ENCODE peak calls at places on chromosome 5, in five cellular contexts. U is A549, P is sigmoid colon, L is tibial nerve, N is ovary. R is an unnamed sample.

GRCh38 chr5:181222630-181223040 is 446 bp upstream of the TRIM41 start:
- DNase-seq in U (no peak), P (no peak), L (no peak), N (no peak), R (no peak)

GRCh38 chr5:105924366-105924765 is 1746.4 kb downstream of the EFNA5 start:
- DNase-seq in U (no peak), P (no peak), L (no peak), N (no peak), R (no peak)

GRCh38 chr5:111932628-111933027 is 175.6 kb upstream of the NREP start:
- DNase-seq in U (no peak), P (no peak), L (no peak), N (no peak), R (no peak)

GRCh38 chr5:28301676-28302075 is 1263.3 kb upstream of the CDH9 start:
- DNase-seq in U (no peak), P (no peak), L (no peak), N (no peak), R (no peak)

GRCh38 chr5:1551426-1551825 is 27.7 kb upstream of the LPCAT1 start:
- DNase-seq in U (no peak), P (no peak), L (no peak), N (no peak), R (no peak)

GRCh38 chr5:154625031-154625430 is 130.1 kb upstream of the LARP1 start:
- DNase-seq in U (no peak), P (no peak), L (no peak), N (no peak), R (no peak)

GRCh38 chr5:38379360-38379827 is 121.0 kb downstream of the EGFLAM start:
- DNase-seq in U (no peak), P (no peak), L (no peak), N (no peak), R (no peak)

GRCh38 chr5:157596449-157596848 is 20.9 kb upstream of the ADAM19 start:
- DNase-seq in U (no peak), P (no peak), L (no peak), N (no peak), R (no peak)

GRCh38 chr5:176371621-176372539 is 6.6 kb downstream of the ARL10 start:
- DNase-seq in U (no peak), P (peak), L (no peak), N (no peak), R (no peak)

GRCh38 chr5:68033029-68033428 is 182.5 kb upstream of the PIK3R1 start:
- DNase-seq in U (no peak), P (no peak), L (no peak), N (no peak), R (no peak)

GRCh38 chr5:97919719-97920118 is 736.7 kb upstream of the RIOK2 start:
- DNase-seq in U (no peak), P (no peak), L (no peak), N (no peak), R (no peak)

GRCh38 chr5:77426670-77427069 is 65.4 kb downstream of the WDR41 start:
- DNase-seq in U (peak), P (no peak), L (no peak), N (no peak), R (no peak)

GRCh38 chr5:4941957-4942830 is 197.9 kb upstream of the ADAMTS16 start:
- DNase-seq in U (peak), P (no peak), L (no peak), N (peak), R (no peak)

GRCh38 chr5:69129413-69129812 is 35.6 kb downstream of the SLC30A5 start:
- DNase-seq in U (peak), P (no peak), L (no peak), N (no peak), R (no peak)

GRCh38 chr5:107915413-107915812 is 244.7 kb upstream of the EFNA5 start:
- DNase-seq in U (no peak), P (no peak), L (no peak), N (no peak), R (no peak)

GRCh38 chr5:141513627-141514329 is 24.9 kb downstream of the PCDHGC5 start:
- DNase-seq in U (no peak), P (peak), L (peak), N (peak), R (no peak)

GRCh38 chr5:142221091-142221860 is 103.5 kb downstream of the SPRY4 start:
- DNase-seq in U (no peak), P (no peak), L (no peak), N (no peak), R (no peak)

GRCh38 chr5:56142620-56143431 is 90.3 kb downstream of the ANKRD55 start:
- DNase-seq in U (no peak), P (no peak), L (no peak), N (no peak), R (peak)

GRCh38 chr5:124114911-124115310 is 602.9 kb downstream of the CSNK1G3 start:
- DNase-seq in U (no peak), P (no peak), L (no peak), N (no peak), R (no peak)

GRCh38 chr5:154538492-154538891 is 60.5 kb upstream of the HAND1 start:
- DNase-seq in U (no peak), P (no peak), L (no peak), N (no peak), R (no peak)

GRCh38 chr5:75584641-75585040 is 26.6 kb upstream of the ANKDD1B start:
- DNase-seq in U (no peak), P (no peak), L (no peak), N (no peak), R (no peak)

GRCh38 chr5:115309751-115310370 is 13.4 kb upstream of the CCDC112 start:
- DNase-seq in U (no peak), P (no peak), L (no peak), N (no peak), R (no peak)

GRCh38 chr5:39164016-39164415 is 55.3 kb downstream of the FYB1 start:
- DNase-seq in U (no peak), P (no peak), L (no peak), N (no peak), R (no peak)

GRCh38 chr5:10635257-10635860 is 71.5 kb downstream of the ANKRD33B start:
- DNase-seq in U (no peak), P (no peak), L (no peak), N (no peak), R (no peak)

GRCh38 chr5:56346044-56346710 is 113.0 kb upstream of the ANKRD55 start:
- DNase-seq in U (no peak), P (no peak), L (no peak), N (no peak), R (no peak)

GRCh38 chr5:60687927-60688720 is 11.8 kb downstream of the DEPDC1B start:
- DNase-seq in U (peak), P (no peak), L (no peak), N (no peak), R (no peak)

GRCh38 chr5:141475625-141476131 is at the start of gene PCDHGC3:
- DNase-seq in U (peak), P (peak), L (peak), N (peak), R (peak)

GRCh38 chr5:133611357-133612020 is 852 bp downstream of the FSTL4 start:
- DNase-seq in U (peak), P (no peak), L (no peak), N (no peak), R (no peak)

GRCh38 chr5:126015244-126016054 is 407.8 kb upstream of the GRAMD2B start:
- DNase-seq in U (no peak), P (no peak), L (no peak), N (no peak), R (no peak)

GRCh38 chr5:169162407-169162806 is 138.5 kb downstream of the SLIT3 start:
- DNase-seq in U (no peak), P (no peak), L (no peak), N (no peak), R (no peak)

GRCh38 chr5:91059409-91059808 is 323.7 kb downstream of the ARRDC3 start:
- DNase-seq in U (no peak), P (no peak), L (no peak), N (no peak), R (no peak)
- TF ChIP-seq EP300 in U (no peak), P (no peak), L (no peak), N (no peak), R (no peak)

GRCh38 chr5:150656191-150657132 is 4.6 kb upstream of the MYOZ3 start:
- DNase-seq in U (peak), P (peak), L (no peak), N (peak), R (peak)
- TF ChIP-seq POLR2A in U (peak), P (no peak), L (no peak), N (no peak), R (no peak)

GRCh38 chr5:65928341-65928752 is 2.0 kb downstream of the ERBIN start:
- DNase-seq in U (no peak), P (no peak), L (no peak), N (no peak), R (no peak)
- H3K4me3 ChIP-seq in U (peak), P (peak), L (peak), N (peak), R (peak)

GRCh38 chr5:89120719-89121118 is 237.7 kb upstream of the MEF2C start:
- DNase-seq in U (no peak), P (peak), L (no peak), N (no peak), R (no peak)

DNA sequence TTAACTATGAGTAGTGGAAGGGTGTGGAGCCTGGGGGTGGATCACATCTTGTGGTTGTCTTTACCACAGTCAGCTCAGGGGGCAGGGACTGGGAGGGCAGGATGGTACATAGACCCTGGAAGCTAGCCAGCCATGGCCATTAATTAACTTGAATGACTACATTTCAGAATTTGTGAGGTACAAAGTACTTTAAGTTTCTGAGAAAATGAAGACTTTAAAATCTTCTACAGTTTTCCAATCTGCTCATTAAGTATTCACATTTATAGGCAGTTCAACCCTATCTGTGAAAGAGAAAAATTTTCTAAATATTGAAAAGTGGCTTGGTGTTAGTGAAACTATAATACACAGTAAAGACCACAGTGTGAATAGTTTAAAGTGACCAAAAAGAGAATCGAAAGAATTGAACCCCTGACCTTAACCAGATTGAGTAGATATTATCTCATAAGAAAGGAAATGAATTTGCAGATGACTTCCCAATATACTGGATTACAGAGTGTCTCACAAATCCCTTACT is 234.2 kb upstream of the MEF2C start:
- DNase-seq in U (no peak), P (no peak), L (no peak), N (no peak), R (no peak)
- TF ChIP-seq EP300 in U (no peak), P (no peak), L (no peak), N (no peak), R (no peak)

GRCh38 chr5:149406203-149406978 is 27.3 kb upstream of the IL17B start:
- DNase-seq in U (no peak), P (peak), L (peak), N (peak), R (no peak)
- TF ChIP-seq POLR2A in U (no peak), P (peak), L (peak), N (peak), R (peak)

DNA sequence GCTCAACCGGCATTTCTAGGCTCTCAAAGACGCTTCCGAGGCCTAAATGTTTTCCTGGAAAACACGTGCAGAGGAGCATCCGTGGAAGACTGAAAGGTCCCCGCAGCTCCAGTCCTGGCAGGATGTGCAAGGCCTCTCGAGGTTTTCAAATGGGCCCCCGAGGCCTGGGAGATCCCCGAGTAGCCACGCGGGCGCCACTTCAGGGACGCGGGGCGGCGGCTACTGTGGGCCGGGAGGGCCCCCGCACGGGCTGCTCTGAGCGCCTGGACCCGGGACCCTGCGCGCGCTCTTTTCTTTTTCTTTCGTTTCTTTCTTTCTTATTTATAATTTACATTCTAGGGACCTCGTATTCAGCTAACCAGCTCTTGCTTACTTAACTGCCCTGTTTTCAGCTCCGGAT is 4.3 kb upstream of the IRX2 start:
- DNase-seq in U (no peak), P (no peak), L (no peak), N (no peak), R (no peak)
- H3K4me3 ChIP-seq in U (peak), P (peak), L (peak), N (no peak), R (peak)

GRCh38 chr5:173736374-173736773 is 119.9 kb upstream of the BOD1 start:
- DNase-seq in U (no peak), P (no peak), L (no peak), N (no peak), R (no peak)
- TF ChIP-seq EP300 in U (no peak), P (no peak), L (no peak), N (no peak), R (no peak)

DNA sequence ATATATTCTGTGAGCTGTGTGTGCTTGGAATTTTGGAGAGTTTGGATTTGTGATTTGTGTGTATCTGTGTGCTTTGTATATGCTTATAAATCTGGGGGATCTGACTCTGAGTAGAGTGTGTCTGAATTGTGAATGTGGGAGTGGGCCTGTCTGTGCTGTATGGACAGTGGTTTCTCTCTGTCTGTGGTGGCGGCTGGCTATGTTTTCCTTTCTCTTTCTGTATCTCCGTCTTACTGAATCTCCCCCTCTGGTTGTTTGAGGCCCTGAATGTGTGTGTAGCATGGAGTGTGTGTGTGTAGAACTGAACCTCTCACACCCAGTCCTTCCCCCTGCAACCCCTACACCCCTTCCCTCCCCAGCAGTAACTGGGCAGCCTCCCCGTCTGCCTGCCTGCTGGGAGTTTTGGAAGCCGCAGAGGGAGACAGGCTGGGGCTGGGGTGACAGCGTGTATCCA is 4.7 kb downstream of the CXXC5 start:
- DNase-seq in U (no peak), P (no peak), L (no peak), N (no peak), R (no peak)
- TF ChIP-seq POLR2A in U (no peak), P (no peak), L (no peak), N (no peak), R (no peak)

DNA sequence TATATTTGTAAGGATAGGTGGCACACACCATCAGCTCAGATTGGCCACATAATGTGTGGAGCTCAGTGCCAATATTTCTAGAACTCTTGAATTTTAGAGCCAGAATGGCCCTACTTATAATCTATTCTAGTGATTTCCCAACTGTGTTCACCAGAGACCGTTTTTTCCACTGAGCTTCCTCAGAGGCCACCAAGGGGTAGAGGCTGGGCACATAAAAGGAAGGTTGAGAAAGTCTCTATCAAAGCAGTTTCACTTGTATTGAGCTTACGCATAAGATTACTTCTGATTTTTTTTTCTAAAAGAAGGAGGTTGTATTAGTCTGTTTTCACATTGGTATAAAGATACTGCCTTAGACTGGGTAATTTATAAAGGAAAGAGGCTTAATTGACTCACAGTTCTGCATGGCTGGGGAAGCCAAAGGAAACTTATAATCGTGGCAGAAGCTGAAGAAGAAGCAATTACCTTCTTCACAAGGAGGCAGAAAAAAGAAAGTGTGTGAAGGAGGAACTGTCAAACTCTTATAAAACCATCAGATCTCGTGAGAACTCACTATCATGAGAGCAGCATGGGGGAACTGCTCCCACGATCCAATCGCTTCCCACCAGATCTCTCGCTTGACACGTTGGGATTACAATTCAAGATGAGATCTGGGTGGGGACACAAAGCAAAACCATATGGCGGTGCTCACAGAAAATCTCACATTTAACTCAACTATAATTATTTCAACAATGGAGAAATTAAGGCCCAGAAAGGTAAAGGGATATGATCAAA is 27.3 kb downstream of the DPYSL3 start:
- DNase-seq in U (no peak), P (no peak), L (no peak), N (no peak), R (no peak)
- H3K4me3 ChIP-seq in U (no peak), P (no peak), L (no peak), N (no peak), R (no peak)

GRCh38 chr5:95823241-95823737 is 763 bp upstream of the GLRX start:
- DNase-seq in U (no peak), P (no peak), L (no peak), N (no peak), R (no peak)

GRCh38 chr5:95823738-95824609 is 1.4 kb upstream of the GLRX start:
- DNase-seq in U (peak), P (peak), L (peak), N (peak), R (peak)

GRCh38 chr5:95824747-95825146 is 2.2 kb upstream of the GLRX start:
- DNase-seq in U (no peak), P (no peak), L (no peak), N (no peak), R (no peak)

GRCh38 chr5:95822408-95823240 is at the start of gene GLRX:
- DNase-seq in U (peak), P (peak), L (peak), N (peak), R (peak)

DNA sequence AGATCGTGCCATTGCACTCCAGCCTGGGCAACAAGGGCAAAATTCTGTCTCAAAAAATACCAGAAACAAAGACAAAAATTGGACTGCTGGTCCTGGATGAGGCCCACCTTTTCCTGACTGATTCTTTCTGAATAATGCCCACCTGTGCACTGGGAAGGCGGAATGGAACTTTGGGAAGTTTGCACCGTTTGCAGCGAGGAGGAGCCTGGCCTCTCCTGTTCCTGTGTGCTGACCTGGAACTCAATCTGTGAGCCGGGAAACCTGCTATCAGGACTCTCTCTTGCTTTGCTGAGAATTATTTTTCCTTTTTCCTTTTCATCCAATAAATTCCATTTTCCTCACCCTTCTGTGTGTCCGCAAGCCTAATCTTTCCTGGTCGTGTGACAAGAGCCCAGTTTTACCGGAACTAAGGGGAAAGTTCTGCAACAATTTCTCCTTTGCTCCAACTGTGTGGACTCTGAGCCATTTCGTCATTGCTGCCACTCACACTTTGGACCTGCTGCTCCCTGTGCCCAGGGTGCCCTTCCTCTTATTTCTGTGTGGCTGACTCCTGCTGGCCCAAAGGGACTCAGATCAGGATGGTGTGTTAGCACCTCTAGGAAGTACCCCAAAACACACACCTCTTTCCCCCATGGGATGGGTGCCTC is 4.5 kb upstream of the GLRX start:
- DNase-seq in U (no peak), P (no peak), L (no peak), N (no peak), R (peak)
- TF ChIP-seq EP300 in U (no peak), P (no peak), L (no peak), N (no peak), R (no peak)